ENCODE peak calls at places on chromosomes 2 and 18, in ten cellular contexts. A, W, Q, J, S, H, D, O, Y and G are unnamed samples.

GRCh38 chr18:74724186-74724585 is 126.5 kb downstream of the ZNF407 start:
- DNase-seq in Y (no peak), Q (no peak), O (peak; percentile 56), D (peak; percentile 28), H (peak; percentile 82), J (no peak), S (peak; percentile 50), W (no peak), A (no peak), G (no peak)

GRCh38 chr2:47984041-47984440 is 77.7 kb upstream of the FBXO11 start:
- DNase-seq in H (peak; percentile 39), W (no peak), J (no peak), O (peak; percentile 15), A (no peak), Q (no peak), D (no peak), S (peak; percentile 18), Y (no peak), G (no peak)

GRCh38 chr2:39099820-39100728 is 20.8 kb downstream of the SOS1 start:
- DNase-seq in S (peak; percentile 22), A (no peak), H (no peak), Y (no peak), O (peak; percentile 19), J (no peak), W (no peak), Q (no peak), D (peak; percentile 15), G (no peak)

GRCh38 chr2:86336350-86337234 is 834 bp downstream of the REEP1 start:
- DNase-seq in D (no peak), W (peak; percentile 11), H (no peak), J (no peak), A (no peak), Q (no peak), Y (no peak), O (no peak), S (no peak), G (peak; percentile 47)

GRCh38 chr2:195737531-195738162 is 80.6 kb downstream of the SLC39A10 start:
- DNase-seq in Y (no peak), W (no peak), H (no peak), J (no peak), O (peak; percentile 20), A (no peak), Q (no peak), S (peak; percentile 15), D (peak; percentile 19), G (no peak)

GRCh38 chr2:9734308-9734707 is 103.5 kb upstream of the YWHAQ start:
- DNase-seq in S (no peak), Q (no peak), D (no peak), W (no peak), J (no peak), A (no peak), O (no peak), Y (no peak), H (no peak), G (no peak)

GRCh38 chr2:219739866-219740440 is 112.5 kb downstream of the SLC4A3 start:
- DNase-seq in D (no peak), A (no peak), Q (no peak), W (no peak), O (no peak), J (no peak), S (no peak), Y (no peak), H (no peak), G (no peak)

GRCh38 chr2:120134263-120134662 is 88.9 kb downstream of the TMEM185B start:
- DNase-seq in J (peak; percentile 87), D (peak; percentile 96), O (peak; percentile 92), S (peak; percentile 74), A (no peak), H (peak; percentile 78), Y (no peak), Q (peak; percentile 18), W (no peak), G (no peak)

GRCh38 chr2:8544786-8545631 is 136.8 kb upstream of the ID2 start:
- DNase-seq in J (peak; percentile 35), S (peak; percentile 81), D (peak; percentile 67), W (no peak), O (peak; percentile 66), A (peak; percentile 89), Q (peak; percentile 64), Y (no peak), H (peak; percentile 93), G (no peak)

GRCh38 chr2:189151897-189152296 is 27.7 kb downstream of the COL5A2 start:
- DNase-seq in J (no peak), Y (no peak), S (no peak), H (no peak), Q (no peak), D (no peak), O (no peak), A (no peak), W (no peak), G (no peak)

GRCh38 chr2:32430804-32431203 is 74.0 kb downstream of the BIRC6 start:
- DNase-seq in A (no peak), S (no peak), W (no peak), Y (no peak), D (no peak), J (no peak), Q (no peak), H (no peak), O (no peak), G (no peak)

GRCh38 chr2:208112969-208113368 is 11.4 kb downstream of the CRYGD start:
- DNase-seq in Y (no peak), H (no peak), A (no peak), J (no peak), O (no peak), Q (no peak), S (no peak), D (no peak), W (no peak), G (no peak)

DNA sequence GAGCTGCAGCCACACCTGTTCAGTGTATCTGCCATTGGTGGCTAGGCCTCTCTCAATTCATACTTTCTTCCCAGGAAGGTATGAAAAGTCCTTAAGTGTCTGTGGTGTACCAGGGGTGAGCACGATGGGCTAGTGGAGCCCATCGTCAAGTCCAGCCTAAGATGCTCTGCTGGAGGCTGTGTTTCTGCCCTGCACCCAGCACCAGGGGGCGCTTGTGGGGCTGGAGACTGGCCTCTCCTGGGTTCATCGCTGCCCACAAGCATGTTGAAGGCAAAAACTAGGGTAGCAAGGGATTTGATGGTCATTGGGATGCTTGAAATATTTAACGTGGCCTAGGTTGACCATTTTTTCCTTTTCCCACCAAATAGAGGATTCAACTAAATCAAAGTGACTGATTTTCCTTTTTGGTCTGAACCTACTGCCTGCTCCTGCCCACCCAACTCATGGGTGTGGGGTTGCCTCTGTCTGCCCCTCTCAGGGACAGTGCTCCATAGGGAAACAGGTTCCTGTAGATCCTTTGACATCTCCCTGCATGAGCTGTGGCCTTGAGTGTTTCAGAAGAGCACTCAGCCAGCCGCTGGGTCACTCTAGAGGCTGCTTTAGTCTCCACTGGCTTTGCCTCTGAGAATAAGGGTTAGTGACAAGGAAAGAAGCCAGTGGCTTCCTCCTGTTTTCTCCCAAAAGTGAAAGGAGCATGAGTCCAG is 59.0 kb downstream of the TPGS2 start:
- DNase-seq in H (no peak), W (no peak), J (peak; percentile 10), O (no peak), Q (peak; percentile 35), S (peak; percentile 12), Y (no peak), D (peak; percentile 38), A (no peak), G (no peak)
- TF ChIP-seq CTCF in H (no peak), W (peak; percentile 32), J (peak; percentile 69), O (peak; percentile 26), Q (peak; percentile 72), S (peak; percentile 22), Y (peak; percentile 61), D (no peak), A (peak; percentile 35), G (no peak)

GRCh38 chr2:177298191-177298590 is 33.7 kb upstream of the NFE2L2 start:
- DNase-seq in W (no peak), O (peak; percentile 24), Y (no peak), S (no peak), D (no peak), Q (no peak), J (no peak), A (no peak), H (peak; percentile 90), G (no peak)

GRCh38 chr2:177306550-177306949 is 42.0 kb upstream of the NFE2L2 start:
- DNase-seq in Q (no peak), W (no peak), J (no peak), S (peak; percentile 46), O (peak; percentile 88), A (no peak), Y (no peak), D (peak; percentile 20), H (no peak), G (no peak)

GRCh38 chr2:177302552-177302951 is 38.0 kb upstream of the NFE2L2 start:
- DNase-seq in Y (no peak), A (no peak), J (no peak), O (no peak), D (no peak), Q (no peak), H (no peak), W (no peak), S (no peak), G (no peak)

GRCh38 chr2:177303939-177304338 is 39.4 kb upstream of the NFE2L2 start:
- DNase-seq in Y (no peak), Q (no peak), O (no peak), A (no peak), J (no peak), S (no peak), W (no peak), D (no peak), H (no peak), G (no peak)
- TF ChIP-seq CTCF in Y (no peak), Q (no peak), O (no peak), A (no peak), J (no peak), S (no peak), W (no peak), D (no peak), H (no peak), G (no peak)

DNA sequence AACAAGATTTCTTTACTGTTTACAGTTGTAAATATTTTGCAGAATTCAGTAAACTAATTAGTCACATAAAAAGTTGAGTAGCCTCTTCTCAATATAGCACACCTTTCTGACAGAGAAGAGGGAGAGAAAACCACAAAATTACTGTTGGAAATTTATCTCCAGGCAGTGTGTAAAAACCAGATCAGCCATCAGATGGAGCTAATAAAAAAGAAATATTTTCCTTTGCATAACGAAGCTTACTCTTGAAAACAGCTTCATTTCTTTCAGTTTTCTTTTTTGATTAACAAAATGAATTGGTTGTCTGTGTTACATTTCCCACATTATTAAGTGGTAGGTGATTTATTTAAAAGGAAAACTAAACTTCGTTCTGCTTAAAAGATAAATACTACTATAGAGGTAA is 259.3 kb upstream of the KCNJ3 start:
- DNase-seq in S (no peak), Q (peak; percentile 10), O (no peak), D (no peak), Y (no peak), H (no peak), W (no peak), J (peak; percentile 13), A (no peak), G (no peak)
- TF ChIP-seq CTCF in S (peak; percentile 11), Q (peak; percentile 45), O (peak; percentile 12), D (peak; percentile 15), Y (peak; percentile 57), H (no peak), W (peak; percentile 4), J (peak; percentile 68), A (no peak), G (no peak)

DNA sequence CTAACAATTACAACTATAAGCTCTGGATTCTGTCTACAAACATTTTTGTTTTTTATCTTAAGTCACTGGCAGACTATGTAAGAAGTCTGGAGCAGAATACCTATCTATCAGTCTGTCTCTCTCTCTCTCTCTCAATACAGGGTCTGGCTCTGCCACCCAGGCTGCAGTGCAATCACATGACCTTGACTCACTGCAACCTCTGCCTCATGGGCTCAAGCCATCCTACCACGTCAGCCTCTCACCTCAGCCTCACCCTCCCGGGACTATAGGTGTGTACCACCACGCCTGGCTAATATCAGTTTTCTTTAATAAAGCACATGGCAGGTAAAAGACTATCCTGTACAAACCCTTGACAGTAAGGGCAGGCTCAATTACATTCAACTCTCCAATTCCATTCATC is 96.9 kb downstream of the OSBPL1A start:
- DNase-seq in O (no peak), Q (no peak), A (no peak), D (no peak), J (no peak), W (no peak), H (no peak), Y (no peak), S (no peak), G (no peak)
- TF ChIP-seq CTCF in O (no peak), Q (no peak), A (no peak), D (no peak), J (no peak), W (no peak), H (no peak), Y (no peak), S (no peak), G (no peak)